ENCODE peak calls at places on chromosomes 3 and 15, in ten cellular contexts. J, S, A, U, W, G, Q, K, O and B are unnamed samples.

GRCh38 chr3:127149621-127150310 is 43.2 kb upstream of the PRR23E start:
- DNase-seq in U (no peak), J (no peak), A (no peak), W (no peak), O (no peak), K (no peak), S (peak), Q (no peak), G (no peak), B (peak)

GRCh38 chr3:152174876-152175575 is 93.7 kb upstream of the MBNL1 start:
- DNase-seq in G (no peak), S (no peak), A (no peak), O (no peak), J (no peak), K (no peak), W (no peak), Q (no peak), U (no peak), B (no peak)

GRCh38 chr3:192409838-192410683 is 317.3 kb downstream of the FGF12 start:
- DNase-seq in G (peak), J (peak), S (no peak), K (no peak), A (peak), U (no peak), Q (no peak), O (peak), W (peak), B (no peak)

GRCh38 chr3:46613313-46614005 is 1.1 kb downstream of the FAM240A start:
- DNase-seq in W (no peak), J (no peak), K (no peak), Q (no peak), G (no peak), U (no peak), S (no peak), A (no peak), O (no peak), B (no peak)

GRCh38 chr3:36697397-36698001 is 66.9 kb downstream of the DCLK3 start:
- DNase-seq in G (peak), J (no peak), U (no peak), W (no peak), Q (no peak), A (no peak), S (no peak), O (peak), K (no peak), B (no peak)

GRCh38 chr3:48739955-48740823 is 23.2 kb upstream of the IP6K2 start:
- DNase-seq in A (peak), Q (peak), W (peak), K (peak), G (peak), U (peak), J (peak), S (peak), O (no peak), B (peak)

GRCh38 chr15:65927545-65927944 is 58.3 kb downstream of the RAB11A start:
- DNase-seq in W (no peak), U (no peak), J (no peak), A (no peak), Q (no peak), O (no peak), S (no peak), K (no peak), G (no peak), B (no peak)

GRCh38 chr3:112640864-112641751 is at the start of gene CCDC80:
- DNase-seq in K (no peak), O (no peak), J (no peak), U (no peak), W (peak), G (peak), S (no peak), Q (no peak), A (peak), B (no peak)

GRCh38 chr3:156093966-156094365 is 26.4 kb upstream of the KCNAB1 start:
- DNase-seq in G (no peak), U (no peak), O (peak), W (no peak), A (no peak), Q (no peak), K (no peak), J (no peak), S (no peak), B (no peak)

GRCh38 chr3:101675709-101676218 is 1.2 kb downstream of the ZBTB11 start:
- DNase-seq in G (no peak), O (no peak), J (no peak), K (peak), A (no peak), S (no peak), W (no peak), Q (no peak), U (no peak), B (no peak)

GRCh38 chr3:60192297-60193114 is 1058.7 kb downstream of the FHIT start:
- DNase-seq in J (no peak), G (no peak), K (no peak), O (no peak), Q (no peak), W (no peak), S (no peak), U (no peak), A (no peak), B (no peak)

GRCh38 chr15:101504866-101505609 is 15.5 kb upstream of the PCSK6 start:
- DNase-seq in U (no peak), J (no peak), O (no peak), W (no peak), K (no peak), G (no peak), S (no peak), Q (no peak), A (no peak), B (no peak)

GRCh38 chr15:43329222-43329959 is 982 bp downstream of the LCMT2 start:
- DNase-seq in J (no peak), O (peak), Q (no peak), G (no peak), A (no peak), S (no peak), W (no peak), K (peak), U (no peak), B (no peak)

GRCh38 chr15:78810377-78811123 is 714 bp downstream of the ADAMTS7 start:
- DNase-seq in U (no peak), W (peak), O (peak), J (peak), A (no peak), K (peak), Q (no peak), G (peak), S (no peak), B (no peak)

GRCh38 chr15:88383354-88383753 is 83.8 kb downstream of the MRPL46 start:
- DNase-seq in O (no peak), U (no peak), S (no peak), W (no peak), K (no peak), G (no peak), J (no peak), Q (no peak), A (no peak), B (no peak)

GRCh38 chr15:79837846-79838245 is 59.0 kb downstream of the MTHFS start:
- DNase-seq in O (no peak), W (no peak), Q (no peak), A (no peak), S (no peak), J (no peak), G (no peak), U (no peak), K (no peak), B (no peak)

GRCh38 chr3:142586803-142587406 is 8.4 kb upstream of the ATR start:
- DNase-seq in S (no peak), O (peak), K (no peak), A (peak), G (peak), Q (peak), W (peak), U (peak), J (peak), B (no peak)

GRCh38 chr3:178405456-178405970 is 130.7 kb upstream of the KCNMB2 start:
- DNase-seq in O (peak), G (peak), J (no peak), A (no peak), W (peak), U (no peak), K (no peak), S (no peak), Q (no peak), B (no peak)

GRCh38 chr3:135966349-135966695 is 794 bp downstream of the PPP2R3A start:
- DNase-seq in S (peak), A (no peak), U (no peak), Q (no peak), W (no peak), O (peak), G (no peak), J (no peak), K (no peak), B (no peak)

GRCh38 chr3:73041537-73041936 is 19.9 kb upstream of the EBLN2 start:
- DNase-seq in J (no peak), A (no peak), O (peak), Q (no peak), S (no peak), K (no peak), W (peak), G (no peak), U (no peak), B (no peak)

GRCh38 chr3:107796786-107797185 is 274.0 kb downstream of the BBX start:
- DNase-seq in S (no peak), J (no peak), W (peak), Q (peak), K (no peak), O (no peak), G (peak), U (no peak), A (peak), B (no peak)

GRCh38 chr3:98612587-98612986 is 19.2 kb upstream of the CPOX start:
- DNase-seq in A (no peak), G (no peak), U (no peak), K (no peak), Q (no peak), J (no peak), S (no peak), O (peak), W (peak), B (no peak)

GRCh38 chr3:174191895-174192294 is 667.2 kb upstream of the NAALADL2 start:
- DNase-seq in K (no peak), J (no peak), O (no peak), G (no peak), W (no peak), Q (no peak), U (no peak), A (no peak), S (no peak), B (no peak)

GRCh38 chr3:160796813-160797164 is 40.8 kb downstream of the PPM1L start:
- DNase-seq in A (no peak), Q (no peak), K (no peak), U (no peak), O (peak), S (no peak), W (no peak), J (no peak), G (no peak), B (no peak)

GRCh38 chr3:151660890-151661289 is 72.8 kb upstream of the AADACL2 start:
- DNase-seq in O (no peak), K (no peak), U (no peak), S (no peak), A (peak), W (peak), Q (no peak), J (no peak), G (no peak), B (no peak)

GRCh38 chr3:153000325-153000724 is 161.7 kb upstream of the RAP2B start:
- DNase-seq in W (no peak), S (no peak), K (no peak), J (no peak), U (no peak), O (no peak), Q (no peak), G (no peak), A (no peak), B (no peak)

GRCh38 chr3:9730747-9731205 is 759 bp upstream of the BRPF1 start:
- DNase-seq in K (no peak), S (no peak), W (no peak), A (peak), O (no peak), Q (no peak), U (no peak), J (peak), G (peak), B (no peak)

GRCh38 chr3:13581485-13582365 is 32.8 kb downstream of the FBLN2 start:
- DNase-seq in W (peak), Q (no peak), U (no peak), S (peak), O (no peak), A (no peak), J (no peak), K (no peak), G (peak), B (no peak)

GRCh38 chr15:101187820-101188516 is 63.9 kb downstream of the CHSY1 start:
- DNase-seq in S (no peak), G (no peak), A (no peak), W (peak), K (no peak), O (no peak), U (no peak), Q (no peak), J (no peak), B (no peak)

GRCh38 chr3:60431599-60431958 is 819.7 kb downstream of the FHIT start:
- DNase-seq in G (no peak), K (no peak), U (no peak), J (peak), O (no peak), A (no peak), S (no peak), Q (no peak), W (peak), B (no peak)